ENCODE peak calls at places on chromosomes 13 and 19, in eight cellular contexts. C is adrenal gland, F is mucosa of descending colon, D is OCI-LY7, R is cardiac muscle cell, B is left ventricle myocardium inferior, Q is fibroblast of lung, A is esophagus squamous epithelium. G is an unnamed sample. For H3K9me3, the result is how much of the 10 kb centered on the place peaks cover.

GRCh38 chr19:41398603-41399002 is 985 bp downstream of the BCKDHA start:
- DNase-seq in D (no peak), C (no peak), A (no peak), Q (no peak), F (no peak), R (no peak), B (no peak), G (no peak)

GRCh38 chr19:12772323-12772722 is 3.0 kb downstream of the HOOK2 start:
- DNase-seq in Q (no peak), D (no peak), F (no peak), B (peak), C (no peak), A (no peak), R (no peak), G (no peak)

GRCh38 chr13:29840585-29840984 is 9.8 kb downstream of the UBL3 start:
- DNase-seq in F (no peak), B (no peak), C (no peak), D (no peak), R (no peak), Q (no peak), A (no peak), G (no peak)

GRCh38 chr13:23671902-23672301 is 101.7 kb downstream of the TNFRSF19 start:
- DNase-seq in B (no peak), F (no peak), C (no peak), Q (peak), R (peak), A (no peak), D (no peak), G (peak)

GRCh38 chr19:1221141-1221903 is 15.7 kb downstream of the STK11 start:
- DNase-seq in F (no peak), R (peak), B (peak), D (no peak), Q (peak), A (no peak), C (peak), G (no peak)

GRCh38 chr19:57812201-57812600 is 2.5 kb downstream of the ZNF552 start:
- DNase-seq in R (peak), F (no peak), A (no peak), B (no peak), D (no peak), Q (no peak), C (no peak), G (no peak)

GRCh38 chr19:14050512-14050911 is 11.4 kb downstream of the PALM3 start:
- DNase-seq in A (no peak), D (no peak), F (no peak), Q (no peak), C (no peak), B (no peak), R (no peak), G (no peak)

GRCh38 chr13:105565328-105565727 is 970.1 kb downstream of the EFNB2 start:
- DNase-seq in C (no peak), Q (peak), F (no peak), B (no peak), R (no peak), D (no peak), A (no peak), G (no peak)

GRCh38 chr13:107743983-107744382 is 471.4 kb downstream of the LIG4 start:
- DNase-seq in R (peak), Q (peak), F (no peak), D (no peak), A (no peak), C (no peak), B (no peak), G (peak)

GRCh38 chr19:23287620-23288019 is 37.4 kb upstream of the ZNF724 start:
- DNase-seq in F (no peak), Q (no peak), B (no peak), R (no peak), D (peak), A (no peak), C (no peak), G (no peak)

GRCh38 chr19:23285948-23286347 is 35.8 kb upstream of the ZNF724 start:
- DNase-seq in C (no peak), Q (no peak), A (no peak), D (peak), F (no peak), R (no peak), B (no peak), G (no peak)

GRCh38 chr19:23283925-23284324 is 33.7 kb upstream of the ZNF724 start:
- DNase-seq in B (peak), R (peak), Q (peak), D (peak), C (peak), F (no peak), A (no peak), G (no peak)

GRCh38 chr19:23281663-23282276 is 31.6 kb upstream of the ZNF724 start:
- DNase-seq in C (no peak), B (no peak), R (no peak), A (no peak), F (no peak), D (peak), Q (no peak), G (no peak)

DNA sequence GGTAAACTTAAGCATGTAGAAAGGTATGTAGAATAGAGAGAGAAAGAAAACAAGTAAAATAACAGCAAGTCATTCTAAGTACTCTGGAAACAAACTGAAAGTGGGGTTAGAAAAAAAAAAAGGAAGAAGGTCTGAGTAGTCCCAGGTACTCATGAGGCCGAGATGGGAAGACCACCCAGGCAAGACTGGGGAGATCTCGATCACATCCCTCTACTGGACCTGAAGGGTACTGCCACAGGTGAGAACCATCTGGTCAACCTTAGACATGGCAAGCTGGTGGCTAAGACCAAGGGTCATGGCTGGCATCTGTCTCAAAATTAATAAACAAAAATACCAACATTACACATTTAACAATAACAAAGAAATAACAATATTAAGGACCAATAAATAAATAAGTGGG is 36.3 kb upstream of the ZNF724 start:
- DNase-seq in A (no peak), B (no peak), Q (no peak), R (no peak), C (no peak), D (peak), F (no peak), G (no peak)
- TF ChIP-seq CTCF in A (no peak), B (peak), Q (peak), R (no peak), C (no peak), D (peak), F (no peak), G (peak)

DNA sequence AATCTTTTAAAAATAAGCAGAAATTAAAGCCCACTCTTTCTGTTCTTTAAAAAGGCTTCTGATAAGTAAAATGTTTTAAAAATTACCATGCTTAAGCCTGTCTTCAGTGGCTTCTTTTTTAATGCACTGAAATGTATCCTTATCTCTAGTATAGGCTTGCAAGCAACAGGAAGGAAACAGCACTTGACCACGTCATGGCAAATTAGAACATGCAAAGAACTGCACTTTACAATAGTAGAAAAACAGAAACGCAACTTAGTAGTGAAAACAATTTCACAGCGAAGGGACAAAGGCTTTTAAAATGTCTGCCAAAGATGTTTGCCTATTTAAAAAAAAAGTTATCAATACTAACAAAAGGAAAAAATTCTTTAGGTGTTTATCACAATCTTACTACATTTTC is 36.3 kb downstream of the ELF1 start:
- DNase-seq in B (no peak), Q (peak), A (no peak), D (peak), F (no peak), R (peak), C (peak), G (no peak)
- H3K4me3 ChIP-seq in B (peak), Q (no peak), A (no peak), D (peak), F (no peak), R (peak), C (no peak), G (no peak)

DNA sequence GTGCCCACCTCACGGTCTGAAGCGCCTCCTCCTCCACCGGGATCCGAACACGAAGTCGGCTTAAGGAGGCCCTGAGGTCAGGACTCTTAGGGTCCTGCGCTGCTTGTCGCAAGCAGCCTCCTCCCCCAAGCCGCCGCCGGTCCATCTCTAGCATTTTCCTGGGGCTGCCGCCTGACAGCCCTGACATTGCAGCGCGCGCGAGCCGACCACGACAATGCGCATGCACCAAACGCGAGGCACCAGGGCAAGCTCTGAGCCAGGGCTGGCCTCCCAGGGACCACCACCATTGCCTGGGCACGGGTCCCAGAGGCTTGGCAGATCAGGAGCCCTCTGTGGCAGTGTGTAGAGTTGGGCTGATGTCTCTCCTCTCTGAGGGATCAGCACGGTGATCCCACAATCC is 63.8 kb upstream of the ZNF420 start:
- DNase-seq in C (no peak), B (no peak), A (no peak), F (no peak), Q (no peak), D (no peak), R (no peak), G (no peak)
- H3K9me3 ChIP-seq in C (under half), B (half or more), A (half or more), F (half or more), Q (under half), D (under half), R (under half), G (half or more)

GRCh38 chr13:72694314-72694713 is 33.1 kb downstream of the MZT1 start:
- DNase-seq in F (no peak), R (peak), C (no peak), D (no peak), Q (no peak), B (no peak), A (no peak), G (no peak)

GRCh38 chr13:72693832-72694231 is 33.6 kb downstream of the MZT1 start:
- DNase-seq in C (no peak), F (no peak), R (no peak), D (no peak), B (no peak), Q (no peak), A (no peak), G (no peak)

GRCh38 chr13:72698164-72698563 is 29.3 kb downstream of the MZT1 start:
- DNase-seq in A (no peak), F (no peak), D (no peak), C (no peak), R (no peak), B (no peak), Q (no peak), G (no peak)

GRCh38 chr13:72692884-72693514 is 34.4 kb downstream of the MZT1 start:
- DNase-seq in C (no peak), Q (no peak), A (no peak), F (no peak), R (no peak), B (no peak), D (no peak), G (no peak)

GRCh38 chr13:72696590-72696989 is 30.8 kb downstream of the MZT1 start:
- DNase-seq in B (no peak), D (no peak), A (no peak), F (no peak), R (peak), Q (no peak), C (no peak), G (no peak)
- TF ChIP-seq CTCF in B (peak), D (peak), A (no peak), F (no peak), R (peak), Q (no peak), C (peak), G (peak)